ENCODE peak calls at places on chromosomes 5 and 9, in nine cellular contexts. One of them, this sample, is unnamed.

GRCh38 chr9:92666236-92666635 is 3.7 kb downstream of the IPPK start:
- DNase-seq in LoVo: no peak
- DNase-seq in activated T-helper 2 cell treated with anti-CD3 and anti-CD28 coated beads, Interferon-gamma antibody, Interleukin-2, Interleukin-4, amounts not matched to agents 10 μg/mL and 5 μg/mL and 100 μg/mL, durations not matched to agents 14 hours and 24 hours and 36 hours: no peak
- DNase-seq in NCI-H1694: no peak
- DNase-seq in stimulated activated CD8-positive, alpha-beta memory T cell treated with anti-CD3 and anti-CD28 coated beads, Interleukin-4, amount 100 ng/mL, for 4 hours: no peak
- DNase-seq in neural crest cell: no peak
- DNase-seq in MM.1S: no peak
- DNase-seq in A549: no peak
- DNase-seq in GM04503: no peak
- DNase-seq in this sample: peak

GRCh38 chr9:135502168-135502872 is 1.8 kb downstream of the MRPS2 start:
- DNase-seq in GM04503: no peak
- DNase-seq in NCI-H1694: no peak
- DNase-seq in neural crest cell: no peak
- DNase-seq in MM.1S: no peak
- DNase-seq in A549: no peak
- DNase-seq in stimulated activated CD8-positive, alpha-beta memory T cell treated with anti-CD3 and anti-CD28 coated beads, Interleukin-4, amount 100 ng/mL, for 4 hours: no peak
- DNase-seq in LoVo: no peak
- DNase-seq in activated T-helper 2 cell treated with anti-CD3 and anti-CD28 coated beads, Interferon-gamma antibody, Interleukin-2, Interleukin-4, amounts not matched to agents 10 μg/mL and 5 μg/mL and 100 μg/mL, durations not matched to agents 14 hours and 24 hours and 36 hours: no peak
- DNase-seq in this sample: no peak

GRCh38 chr5:56549096-56549886 is 266.1 kb upstream of the MAP3K1 start:
- DNase-seq in LoVo: no peak
- DNase-seq in neural crest cell: no peak
- DNase-seq in activated T-helper 2 cell treated with anti-CD3 and anti-CD28 coated beads, Interferon-gamma antibody, Interleukin-2, Interleukin-4, amounts not matched to agents 10 μg/mL and 5 μg/mL and 100 μg/mL, durations not matched to agents 14 hours and 24 hours and 36 hours: no peak
- DNase-seq in A549: no peak
- DNase-seq in NCI-H1694: no peak
- DNase-seq in MM.1S: no peak
- DNase-seq in stimulated activated CD8-positive, alpha-beta memory T cell treated with anti-CD3 and anti-CD28 coated beads, Interleukin-4, amount 100 ng/mL, for 4 hours: no peak
- DNase-seq in GM04503: no peak
- DNase-seq in this sample: no peak

GRCh38 chr5:109063223-109063622 is 315.5 kb downstream of the FER start:
- DNase-seq in LoVo: no peak
- DNase-seq in GM04503: peak
- DNase-seq in neural crest cell: no peak
- DNase-seq in stimulated activated CD8-positive, alpha-beta memory T cell treated with anti-CD3 and anti-CD28 coated beads, Interleukin-4, amount 100 ng/mL, for 4 hours: no peak
- DNase-seq in activated T-helper 2 cell treated with anti-CD3 and anti-CD28 coated beads, Interferon-gamma antibody, Interleukin-2, Interleukin-4, amounts not matched to agents 10 μg/mL and 5 μg/mL and 100 μg/mL, durations not matched to agents 14 hours and 24 hours and 36 hours: no peak
- DNase-seq in NCI-H1694: no peak
- DNase-seq in MM.1S: peak
- DNase-seq in A549: no peak
- DNase-seq in this sample: no peak

GRCh38 chr9:21680590-21680989 is 121.8 kb upstream of the MTAP start:
- DNase-seq in NCI-H1694: no peak
- DNase-seq in MM.1S: no peak
- DNase-seq in LoVo: no peak
- DNase-seq in stimulated activated CD8-positive, alpha-beta memory T cell treated with anti-CD3 and anti-CD28 coated beads, Interleukin-4, amount 100 ng/mL, for 4 hours: no peak
- DNase-seq in activated T-helper 2 cell treated with anti-CD3 and anti-CD28 coated beads, Interferon-gamma antibody, Interleukin-2, Interleukin-4, amounts not matched to agents 10 μg/mL and 5 μg/mL and 100 μg/mL, durations not matched to agents 14 hours and 24 hours and 36 hours: no peak
- DNase-seq in A549: no peak
- DNase-seq in GM04503: no peak
- DNase-seq in neural crest cell: no peak
- DNase-seq in this sample: no peak

GRCh38 chr9:135078361-135078821 is 9.1 kb upstream of the OLFM1 start:
- DNase-seq in LoVo: no peak
- DNase-seq in MM.1S: no peak
- DNase-seq in A549: no peak
- DNase-seq in neural crest cell: no peak
- DNase-seq in activated T-helper 2 cell treated with anti-CD3 and anti-CD28 coated beads, Interferon-gamma antibody, Interleukin-2, Interleukin-4, amounts not matched to agents 10 μg/mL and 5 μg/mL and 100 μg/mL, durations not matched to agents 14 hours and 24 hours and 36 hours: no peak
- DNase-seq in GM04503: no peak
- DNase-seq in NCI-H1694: no peak
- DNase-seq in stimulated activated CD8-positive, alpha-beta memory T cell treated with anti-CD3 and anti-CD28 coated beads, Interleukin-4, amount 100 ng/mL, for 4 hours: no peak
- DNase-seq in this sample: no peak

GRCh38 chr5:148913985-148914421 is 87.6 kb downstream of the ADRB2 start:
- DNase-seq in A549: no peak
- DNase-seq in neural crest cell: no peak
- DNase-seq in MM.1S: peak
- DNase-seq in NCI-H1694: no peak
- DNase-seq in stimulated activated CD8-positive, alpha-beta memory T cell treated with anti-CD3 and anti-CD28 coated beads, Interleukin-4, amount 100 ng/mL, for 4 hours: no peak
- DNase-seq in GM04503: peak
- DNase-seq in LoVo: peak
- DNase-seq in activated T-helper 2 cell treated with anti-CD3 and anti-CD28 coated beads, Interferon-gamma antibody, Interleukin-2, Interleukin-4, amounts not matched to agents 10 μg/mL and 5 μg/mL and 100 μg/mL, durations not matched to agents 14 hours and 24 hours and 36 hours: no peak
- DNase-seq in this sample: no peak

GRCh38 chr5:133638436-133638835 is 26.1 kb upstream of the FSTL4 start:
- DNase-seq in activated T-helper 2 cell treated with anti-CD3 and anti-CD28 coated beads, Interferon-gamma antibody, Interleukin-2, Interleukin-4, amounts not matched to agents 10 μg/mL and 5 μg/mL and 100 μg/mL, durations not matched to agents 14 hours and 24 hours and 36 hours: no peak
- DNase-seq in MM.1S: no peak
- DNase-seq in NCI-H1694: no peak
- DNase-seq in stimulated activated CD8-positive, alpha-beta memory T cell treated with anti-CD3 and anti-CD28 coated beads, Interleukin-4, amount 100 ng/mL, for 4 hours: no peak
- DNase-seq in GM04503: no peak
- DNase-seq in LoVo: no peak
- DNase-seq in A549: no peak
- DNase-seq in neural crest cell: no peak
- DNase-seq in this sample: no peak

GRCh38 chr9:93595861-93596365 is 19.5 kb downstream of the PHF2 start:
- DNase-seq in MM.1S: no peak
- DNase-seq in NCI-H1694: no peak
- DNase-seq in activated T-helper 2 cell treated with anti-CD3 and anti-CD28 coated beads, Interferon-gamma antibody, Interleukin-2, Interleukin-4, amounts not matched to agents 10 μg/mL and 5 μg/mL and 100 μg/mL, durations not matched to agents 14 hours and 24 hours and 36 hours: no peak
- DNase-seq in A549: no peak
- DNase-seq in stimulated activated CD8-positive, alpha-beta memory T cell treated with anti-CD3 and anti-CD28 coated beads, Interleukin-4, amount 100 ng/mL, for 4 hours: no peak
- DNase-seq in neural crest cell: no peak
- DNase-seq in LoVo: no peak
- DNase-seq in GM04503: no peak
- DNase-seq in this sample: no peak

GRCh38 chr9:129458155-129458661 is 162.7 kb downstream of the C9orf50 start:
- DNase-seq in stimulated activated CD8-positive, alpha-beta memory T cell treated with anti-CD3 and anti-CD28 coated beads, Interleukin-4, amount 100 ng/mL, for 4 hours: no peak
- DNase-seq in GM04503: no peak
- DNase-seq in neural crest cell: no peak
- DNase-seq in activated T-helper 2 cell treated with anti-CD3 and anti-CD28 coated beads, Interferon-gamma antibody, Interleukin-2, Interleukin-4, amounts not matched to agents 10 μg/mL and 5 μg/mL and 100 μg/mL, durations not matched to agents 14 hours and 24 hours and 36 hours: peak
- DNase-seq in LoVo: no peak
- DNase-seq in A549: no peak
- DNase-seq in NCI-H1694: no peak
- DNase-seq in MM.1S: peak
- DNase-seq in this sample: no peak

GRCh38 chr9:128372784-128373183 is 1.6 kb downstream of the URM1 start:
- DNase-seq in MM.1S: no peak
- DNase-seq in stimulated activated CD8-positive, alpha-beta memory T cell treated with anti-CD3 and anti-CD28 coated beads, Interleukin-4, amount 100 ng/mL, for 4 hours: no peak
- DNase-seq in LoVo: no peak
- DNase-seq in A549: no peak
- DNase-seq in activated T-helper 2 cell treated with anti-CD3 and anti-CD28 coated beads, Interferon-gamma antibody, Interleukin-2, Interleukin-4, amounts not matched to agents 10 μg/mL and 5 μg/mL and 100 μg/mL, durations not matched to agents 14 hours and 24 hours and 36 hours: no peak
- DNase-seq in neural crest cell: no peak
- DNase-seq in GM04503: no peak
- DNase-seq in NCI-H1694: no peak
- DNase-seq in this sample: no peak

GRCh38 chr5:168468836-168469235 is 17.4 kb upstream of the RARS1 start:
- DNase-seq in LoVo: no peak
- DNase-seq in NCI-H1694: no peak
- DNase-seq in activated T-helper 2 cell treated with anti-CD3 and anti-CD28 coated beads, Interferon-gamma antibody, Interleukin-2, Interleukin-4, amounts not matched to agents 10 μg/mL and 5 μg/mL and 100 μg/mL, durations not matched to agents 14 hours and 24 hours and 36 hours: no peak
- DNase-seq in GM04503: peak
- DNase-seq in neural crest cell: no peak
- DNase-seq in MM.1S: no peak
- DNase-seq in stimulated activated CD8-positive, alpha-beta memory T cell treated with anti-CD3 and anti-CD28 coated beads, Interleukin-4, amount 100 ng/mL, for 4 hours: no peak
- DNase-seq in A549: no peak
- DNase-seq in this sample: no peak

GRCh38 chr9:84773023-84773422 is 103.5 kb downstream of the NTRK2 start:
- DNase-seq in A549: no peak
- DNase-seq in MM.1S: no peak
- DNase-seq in activated T-helper 2 cell treated with anti-CD3 and anti-CD28 coated beads, Interferon-gamma antibody, Interleukin-2, Interleukin-4, amounts not matched to agents 10 μg/mL and 5 μg/mL and 100 μg/mL, durations not matched to agents 14 hours and 24 hours and 36 hours: no peak
- DNase-seq in neural crest cell: no peak
- DNase-seq in stimulated activated CD8-positive, alpha-beta memory T cell treated with anti-CD3 and anti-CD28 coated beads, Interleukin-4, amount 100 ng/mL, for 4 hours: no peak
- DNase-seq in LoVo: no peak
- DNase-seq in NCI-H1694: no peak
- DNase-seq in GM04503: peak
- DNase-seq in this sample: no peak

GRCh38 chr9:114434878-114435311 is 47.1 kb upstream of the AKNA start:
- DNase-seq in MM.1S: peak
- DNase-seq in A549: peak
- DNase-seq in activated T-helper 2 cell treated with anti-CD3 and anti-CD28 coated beads, Interferon-gamma antibody, Interleukin-2, Interleukin-4, amounts not matched to agents 10 μg/mL and 5 μg/mL and 100 μg/mL, durations not matched to agents 14 hours and 24 hours and 36 hours: no peak
- DNase-seq in neural crest cell: no peak
- DNase-seq in NCI-H1694: peak
- DNase-seq in GM04503: no peak
- DNase-seq in stimulated activated CD8-positive, alpha-beta memory T cell treated with anti-CD3 and anti-CD28 coated beads, Interleukin-4, amount 100 ng/mL, for 4 hours: no peak
- DNase-seq in LoVo: peak
- DNase-seq in this sample: peak